ENCODE peak calls at places on chromosomes 3 and 15, in four cellular contexts. One of them, this sample, is unnamed. For H3K4me1, the result is how much of the 10 kb centered on the place peaks cover.

GRCh38 chr3:52845691-52846426 is 11.0 kb upstream of the MUSTN1 start:
- DNase-seq in ovary: no peak
- DNase-seq in gastrocnemius medialis: no peak
- DNase-seq in endothelial cell of umbilical vein: no peak
- DNase-seq in this sample: no peak

GRCh38 chr3:114730397-114730796 is 416.7 kb downstream of the ZBTB20 start:
- DNase-seq in ovary: no peak
- DNase-seq in endothelial cell of umbilical vein: no peak
- DNase-seq in gastrocnemius medialis: no peak
- DNase-seq in this sample: no peak

GRCh38 chr3:160098946-160099626 is 110.5 kb downstream of the IL12A start:
- DNase-seq in endothelial cell of umbilical vein: no peak
- DNase-seq in ovary: no peak
- DNase-seq in gastrocnemius medialis: no peak
- DNase-seq in this sample: no peak

GRCh38 chr3:116059421-116060096 is 385.7 kb downstream of the LSAMP start:
- DNase-seq in gastrocnemius medialis: no peak
- DNase-seq in endothelial cell of umbilical vein: no peak
- DNase-seq in ovary: no peak
- DNase-seq in this sample: no peak

GRCh38 chr3:14600075-14600474 is 51.5 kb upstream of the CCDC174 start:
- DNase-seq in ovary: no peak
- DNase-seq in gastrocnemius medialis: no peak
- DNase-seq in endothelial cell of umbilical vein: no peak
- DNase-seq in this sample: no peak

GRCh38 chr15:75309711-75310110 is 26.2 kb upstream of the COMMD4 start:
- DNase-seq in endothelial cell of umbilical vein: no peak
- DNase-seq in ovary: no peak
- DNase-seq in gastrocnemius medialis: no peak
- DNase-seq in this sample: no peak

GRCh38 chr15:33145447-33145846 is 49.1 kb downstream of the FMN1 start:
- DNase-seq in gastrocnemius medialis: no peak
- DNase-seq in ovary: no peak
- DNase-seq in endothelial cell of umbilical vein: no peak
- DNase-seq in this sample: no peak

GRCh38 chr3:120498947-120499346 is 48.2 kb upstream of the FSTL1 start:
- DNase-seq in ovary: no peak
- DNase-seq in endothelial cell of umbilical vein: peak
- DNase-seq in gastrocnemius medialis: no peak
- DNase-seq in this sample: no peak

GRCh38 chr15:78977091-78977571 is 32.3 kb upstream of the CTSH start:
- DNase-seq in ovary: no peak
- DNase-seq in endothelial cell of umbilical vein: no peak
- DNase-seq in gastrocnemius medialis: no peak
- DNase-seq in this sample: no peak

GRCh38 chr3:36852071-36852470 is 87.7 kb upstream of the DCLK3 start:
- DNase-seq in endothelial cell of umbilical vein: no peak
- DNase-seq in gastrocnemius medialis: no peak
- DNase-seq in ovary: no peak
- DNase-seq in this sample: no peak

GRCh38 chr15:92807971-92808571 is 92.1 kb upstream of the CHD2 start:
- DNase-seq in endothelial cell of umbilical vein: peak
- DNase-seq in gastrocnemius medialis: no peak
- DNase-seq in ovary: peak
- DNase-seq in this sample: no peak

GRCh38 chr15:96234109-96234892 is 96.2 kb upstream of the NR2F2 start:
- DNase-seq in gastrocnemius medialis: no peak
- DNase-seq in endothelial cell of umbilical vein: no peak
- DNase-seq in ovary: no peak
- DNase-seq in this sample: no peak

GRCh38 chr15:88126695-88127476 is 129.7 kb downstream of the NTRK3 start:
- DNase-seq in ovary: no peak
- DNase-seq in endothelial cell of umbilical vein: no peak
- DNase-seq in gastrocnemius medialis: no peak
- DNase-seq in this sample: no peak

GRCh38 chr3:111713833-111714232 is 118.7 kb upstream of the ZBED2 start:
- DNase-seq in endothelial cell of umbilical vein: no peak
- DNase-seq in gastrocnemius medialis: no peak
- DNase-seq in ovary: no peak
- DNase-seq in this sample: no peak

GRCh38 chr3:194472290-194472920 is 14.4 kb downstream of the ATP13A3 start:
- DNase-seq in gastrocnemius medialis: no peak
- DNase-seq in ovary: no peak
- DNase-seq in endothelial cell of umbilical vein: peak
- DNase-seq in this sample: no peak

GRCh38 chr15:101464999-101465669 is 24.4 kb downstream of the PCSK6 start:
- DNase-seq in gastrocnemius medialis: no peak
- DNase-seq in ovary: no peak
- DNase-seq in endothelial cell of umbilical vein: no peak
- DNase-seq in this sample: no peak

GRCh38 chr15:73538123-73538522 is 95.1 kb downstream of the NPTN start:
- DNase-seq in gastrocnemius medialis: no peak
- DNase-seq in ovary: no peak
- DNase-seq in endothelial cell of umbilical vein: no peak
- DNase-seq in this sample: no peak

GRCh38 chr15:52483712-52484111 is 45.0 kb downstream of the MYO5A start:
- DNase-seq in gastrocnemius medialis: no peak
- DNase-seq in endothelial cell of umbilical vein: peak
- DNase-seq in ovary: no peak
- DNase-seq in this sample: no peak

DNA sequence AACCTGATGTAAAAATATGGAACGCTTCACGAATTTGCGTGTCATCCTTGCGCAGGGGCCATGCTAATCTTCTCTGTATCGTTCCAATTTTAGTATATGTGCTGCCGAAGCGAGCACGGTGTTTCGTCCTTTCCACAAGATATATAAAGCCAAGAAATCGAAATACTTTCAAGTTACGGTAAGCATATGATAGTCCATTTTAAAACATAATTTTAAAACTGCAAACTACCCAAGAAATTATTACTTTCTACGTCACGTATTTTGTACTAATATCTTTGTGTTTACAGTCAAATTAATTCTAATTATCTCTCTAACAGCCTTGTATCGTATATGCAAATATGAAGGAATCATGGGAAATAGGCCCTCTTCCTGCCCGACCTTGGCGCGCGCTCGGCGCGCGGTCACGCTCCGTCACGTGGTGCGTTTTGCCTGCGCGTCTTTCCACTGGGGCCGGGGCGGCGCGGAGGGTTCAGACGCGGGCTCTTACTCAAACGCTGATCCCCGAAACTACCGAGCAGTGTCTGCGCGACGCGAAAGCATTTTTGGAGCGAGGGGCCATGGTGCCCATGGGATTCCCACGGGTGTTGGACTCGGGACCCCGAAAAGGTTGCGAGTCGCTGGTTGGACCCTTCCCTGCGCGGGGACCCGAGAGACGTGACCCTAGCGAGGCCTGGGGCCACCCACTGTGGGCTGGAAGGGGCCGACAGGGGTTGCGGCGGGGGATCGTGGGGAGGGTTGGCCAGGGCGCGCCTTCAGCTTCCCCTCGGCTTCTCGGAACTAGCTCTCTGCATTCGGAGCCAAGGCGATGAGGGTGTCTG is at the start of gene RNU6-1:
- DNase-seq in ovary: peak
- DNase-seq in gastrocnemius medialis: peak
- DNase-seq in endothelial cell of umbilical vein: peak
- DNase-seq in this sample: peak
- TF ChIP-seq POLR2A in ovary: peak
- TF ChIP-seq POLR2A in gastrocnemius medialis: peak
- TF ChIP-seq POLR2A in endothelial cell of umbilical vein: peak
- TF ChIP-seq POLR2A in this sample: peak

GRCh38 chr3:9403463-9403862 is 6.0 kb downstream of the SETD5 start:
- DNase-seq in endothelial cell of umbilical vein: no peak
- DNase-seq in gastrocnemius medialis: no peak
- DNase-seq in ovary: no peak
- DNase-seq in this sample: no peak

GRCh38 chr3:9400626-9401025 is 3.2 kb downstream of the SETD5 start:
- DNase-seq in ovary: no peak
- DNase-seq in gastrocnemius medialis: no peak
- DNase-seq in endothelial cell of umbilical vein: peak
- DNase-seq in this sample: no peak

GRCh38 chr3:9399746-9400145 is 2.3 kb downstream of the SETD5 start:
- DNase-seq in endothelial cell of umbilical vein: peak
- DNase-seq in ovary: peak
- DNase-seq in gastrocnemius medialis: peak
- DNase-seq in this sample: peak

GRCh38 chr3:9402410-9403228 is 5.2 kb downstream of the SETD5 start:
- DNase-seq in gastrocnemius medialis: no peak
- DNase-seq in ovary: peak
- DNase-seq in endothelial cell of umbilical vein: no peak
- DNase-seq in this sample: no peak

DNA sequence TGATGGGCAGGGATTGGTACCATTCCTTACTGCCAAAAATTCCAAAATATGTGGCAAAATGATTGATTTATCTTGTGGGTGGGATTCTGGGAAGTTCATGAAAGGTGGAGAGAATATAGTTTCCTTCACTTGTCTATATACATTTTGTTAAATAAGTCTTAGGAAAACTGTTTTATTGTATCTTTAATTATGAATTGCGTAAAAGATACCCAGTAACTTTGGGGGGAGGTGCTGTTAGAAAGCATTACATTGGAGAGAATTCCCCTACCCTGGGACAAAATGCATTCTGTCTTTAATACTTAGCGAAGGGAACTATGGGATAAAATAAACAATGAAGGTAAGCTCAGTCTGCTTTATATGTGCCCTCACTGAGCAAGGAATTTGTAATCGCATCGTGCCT is 4.6 kb downstream of the SETD5 start:
- DNase-seq in endothelial cell of umbilical vein: no peak
- DNase-seq in ovary: no peak
- DNase-seq in gastrocnemius medialis: no peak
- DNase-seq in this sample: no peak
- H3K4me1 ChIP-seq in endothelial cell of umbilical vein: under half
- H3K4me1 ChIP-seq in ovary: under half
- H3K4me1 ChIP-seq in gastrocnemius medialis: half or more
- H3K4me1 ChIP-seq in this sample: half or more

DNA sequence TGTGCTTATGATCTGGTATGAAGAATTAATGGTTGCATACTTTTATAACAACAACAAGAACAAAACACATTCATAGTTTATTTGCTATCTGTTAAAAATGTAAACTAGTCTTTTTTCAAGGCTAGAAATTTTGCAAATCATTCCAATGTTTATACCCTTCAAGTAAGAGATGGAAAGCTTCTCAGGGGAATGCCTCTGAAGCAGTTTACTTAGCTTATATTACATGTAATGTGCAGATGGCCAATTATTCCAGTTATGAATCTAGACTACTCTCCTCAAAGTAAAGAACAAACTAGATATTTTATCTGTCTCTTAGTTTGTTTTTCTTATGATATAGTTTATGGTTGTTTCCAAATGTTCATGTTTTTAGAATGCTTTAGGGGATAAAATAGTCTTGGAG is 575.5 kb downstream of the NAALADL2 start:
- DNase-seq in endothelial cell of umbilical vein: no peak
- DNase-seq in gastrocnemius medialis: no peak
- DNase-seq in ovary: no peak
- DNase-seq in this sample: no peak
- H3K27ac ChIP-seq in endothelial cell of umbilical vein: no peak
- H3K27ac ChIP-seq in gastrocnemius medialis: no peak
- H3K27ac ChIP-seq in ovary: no peak
- H3K27ac ChIP-seq in this sample: no peak

DNA sequence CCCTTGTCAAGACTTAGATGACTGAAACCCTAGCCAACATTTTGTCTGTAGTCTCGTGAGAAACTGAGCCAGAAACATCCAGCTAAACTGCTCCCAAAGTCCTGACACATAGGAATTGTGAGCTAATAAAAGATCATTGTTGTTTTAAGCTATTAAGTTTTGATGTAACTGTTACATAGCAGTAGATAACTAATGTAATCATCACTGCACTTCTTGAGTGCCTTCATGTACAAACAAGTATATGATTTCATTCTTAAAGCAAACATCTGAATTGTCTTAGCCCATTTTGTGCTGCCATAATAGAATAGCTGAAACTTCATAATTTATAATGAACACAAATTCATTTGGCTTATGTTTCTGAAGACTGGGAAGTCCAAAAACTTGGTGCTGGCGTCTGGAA is 87.3 kb downstream of the NSUN3 start:
- DNase-seq in endothelial cell of umbilical vein: no peak
- DNase-seq in ovary: no peak
- DNase-seq in gastrocnemius medialis: no peak
- DNase-seq in this sample: no peak
- TF ChIP-seq POLR2A in endothelial cell of umbilical vein: no peak
- TF ChIP-seq POLR2A in ovary: no peak
- TF ChIP-seq POLR2A in gastrocnemius medialis: no peak
- TF ChIP-seq POLR2A in this sample: no peak

DNA sequence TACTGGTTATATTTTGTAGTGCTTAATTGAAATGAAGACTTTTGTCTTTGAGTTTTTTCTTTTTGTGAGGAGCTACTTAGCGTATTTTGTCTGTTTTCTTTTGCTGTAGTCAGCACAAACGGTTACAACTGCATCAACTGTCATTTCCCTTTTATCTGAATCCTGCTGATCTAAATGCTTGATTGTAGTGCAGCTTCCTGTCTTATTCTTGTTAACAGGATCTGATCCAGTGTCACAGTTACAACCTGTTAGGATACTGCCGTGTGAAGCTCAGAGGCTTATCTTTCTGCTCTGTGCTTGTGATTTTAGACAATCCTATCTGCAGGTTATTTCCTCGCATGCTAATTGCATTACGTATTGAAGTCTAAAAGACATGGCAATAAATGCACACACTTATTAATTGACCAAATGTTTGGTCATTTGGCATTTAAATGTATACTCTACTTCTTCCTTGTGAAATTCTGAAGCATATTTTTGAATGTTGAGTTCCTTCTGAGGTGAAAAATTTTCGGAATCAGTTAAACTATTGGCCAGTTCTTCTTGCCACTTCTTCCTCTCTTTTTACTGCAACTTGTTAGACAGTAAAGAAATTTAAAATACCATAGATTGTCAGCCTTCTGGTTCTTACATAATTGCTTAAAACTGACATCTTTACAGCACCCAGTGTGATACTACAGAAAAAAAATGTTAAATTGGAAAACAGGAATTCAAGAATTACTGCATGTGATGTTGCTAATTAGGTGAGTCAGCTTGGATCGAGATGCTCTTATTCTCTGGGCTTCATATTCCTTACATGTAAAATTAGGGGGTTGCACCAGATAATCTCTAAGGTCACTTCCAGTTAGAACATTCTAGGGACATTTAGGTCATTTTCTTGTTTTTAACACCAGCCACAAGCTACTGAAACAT is 168.2 kb downstream of the MBNL1 start:
- DNase-seq in endothelial cell of umbilical vein: peak
- DNase-seq in gastrocnemius medialis: no peak
- DNase-seq in ovary: no peak
- DNase-seq in this sample: no peak
- H3K4me1 ChIP-seq in endothelial cell of umbilical vein: under half
- H3K4me1 ChIP-seq in gastrocnemius medialis: half or more
- H3K4me1 ChIP-seq in ovary: under half
- H3K4me1 ChIP-seq in this sample: under half

GRCh38 chr3:197830967-197831313 is 39.9 kb downstream of the LRCH3 start:
- DNase-seq in gastrocnemius medialis: no peak
- DNase-seq in ovary: no peak
- DNase-seq in endothelial cell of umbilical vein: no peak
- DNase-seq in this sample: no peak
- H3K27ac ChIP-seq in gastrocnemius medialis: no peak
- H3K27ac ChIP-seq in ovary: no peak
- H3K27ac ChIP-seq in endothelial cell of umbilical vein: no peak
- H3K27ac ChIP-seq in this sample: no peak